ENCODE peak calls at places on chromosomes 7 and 10, in seven cellular contexts. One of them, this sample, is unnamed.

GRCh38 chr7:326845-327304 is 36.9 kb downstream of the FOXL3 start:
- DNase-seq in CD4-positive, alpha-beta T cell: no peak
- DNase-seq in prostate gland: peak; percentile 53
- DNase-seq in MM.1S: no peak
- DNase-seq in adrenal gland: no peak
- DNase-seq in cardiac muscle cell: peak; percentile 37
- DNase-seq in left ventricle myocardium inferior: no peak
- DNase-seq in this sample: no peak

GRCh38 chr7:132138817-132139216 is 437.5 kb downstream of the PLXNA4 start:
- DNase-seq in CD4-positive, alpha-beta T cell: no peak
- DNase-seq in prostate gland: no peak
- DNase-seq in MM.1S: no peak
- DNase-seq in adrenal gland: no peak
- DNase-seq in cardiac muscle cell: no peak
- DNase-seq in left ventricle myocardium inferior: no peak
- DNase-seq in this sample: no peak

GRCh38 chr7:47852330-47853245 is 95.7 kb downstream of the PKD1L1 start:
- DNase-seq in CD4-positive, alpha-beta T cell: no peak
- DNase-seq in prostate gland: no peak
- DNase-seq in MM.1S: no peak
- DNase-seq in adrenal gland: no peak
- DNase-seq in cardiac muscle cell: no peak
- DNase-seq in left ventricle myocardium inferior: no peak
- DNase-seq in this sample: no peak

GRCh38 chr10:72044417-72045041 is 43.8 kb downstream of the SPOCK2 start:
- DNase-seq in CD4-positive, alpha-beta T cell: no peak
- DNase-seq in prostate gland: peak; percentile 57
- DNase-seq in MM.1S: no peak
- DNase-seq in adrenal gland: peak; percentile 58
- DNase-seq in cardiac muscle cell: no peak
- DNase-seq in left ventricle myocardium inferior: peak; percentile 42
- DNase-seq in this sample: no peak

GRCh38 chr7:143494622-143495021 is 16.9 kb downstream of the TAS2R41 start:
- DNase-seq in CD4-positive, alpha-beta T cell: no peak
- DNase-seq in prostate gland: no peak
- DNase-seq in MM.1S: no peak
- DNase-seq in adrenal gland: no peak
- DNase-seq in cardiac muscle cell: no peak
- DNase-seq in left ventricle myocardium inferior: no peak
- DNase-seq in this sample: no peak

GRCh38 chr7:484365-485101 is 35.1 kb downstream of the PDGFA start:
- DNase-seq in CD4-positive, alpha-beta T cell: no peak
- DNase-seq in prostate gland: no peak
- DNase-seq in MM.1S: no peak
- DNase-seq in adrenal gland: no peak
- DNase-seq in cardiac muscle cell: no peak
- DNase-seq in left ventricle myocardium inferior: peak; percentile 11
- DNase-seq in this sample: peak; percentile 3

GRCh38 chr7:12111461-12112405 is 99.4 kb upstream of the TMEM106B start:
- DNase-seq in CD4-positive, alpha-beta T cell: no peak
- DNase-seq in prostate gland: peak; percentile 8
- DNase-seq in MM.1S: peak; percentile 26
- DNase-seq in adrenal gland: peak; percentile 70
- DNase-seq in cardiac muscle cell: peak; percentile 52
- DNase-seq in left ventricle myocardium inferior: no peak
- DNase-seq in this sample: no peak

GRCh38 chr7:36468361-36469140 is 78.9 kb downstream of the ANLN start:
- DNase-seq in CD4-positive, alpha-beta T cell: no peak
- DNase-seq in prostate gland: no peak
- DNase-seq in MM.1S: no peak
- DNase-seq in adrenal gland: no peak
- DNase-seq in cardiac muscle cell: peak; percentile 59
- DNase-seq in left ventricle myocardium inferior: no peak
- DNase-seq in this sample: no peak

GRCh38 chr7:137695942-137696341 is 150.8 kb downstream of the DGKI start:
- DNase-seq in CD4-positive, alpha-beta T cell: no peak
- DNase-seq in prostate gland: no peak
- DNase-seq in MM.1S: no peak
- DNase-seq in adrenal gland: no peak
- DNase-seq in cardiac muscle cell: no peak
- DNase-seq in left ventricle myocardium inferior: no peak
- DNase-seq in this sample: no peak

GRCh38 chr7:26910221-26910620 is 45.8 kb upstream of the SKAP2 start:
- DNase-seq in CD4-positive, alpha-beta T cell: no peak
- DNase-seq in prostate gland: no peak
- DNase-seq in MM.1S: no peak
- DNase-seq in adrenal gland: peak; percentile 56
- DNase-seq in cardiac muscle cell: peak; percentile 12
- DNase-seq in left ventricle myocardium inferior: no peak
- DNase-seq in this sample: no peak

GRCh38 chr10:63391812-63392211 is 74.0 kb downstream of the JMJD1C start:
- DNase-seq in CD4-positive, alpha-beta T cell: no peak
- DNase-seq in prostate gland: no peak
- DNase-seq in MM.1S: no peak
- DNase-seq in adrenal gland: no peak
- DNase-seq in cardiac muscle cell: peak; percentile 55
- DNase-seq in left ventricle myocardium inferior: no peak
- DNase-seq in this sample: no peak

GRCh38 chr10:71204746-71205145 is 7.6 kb upstream of the UNC5B start:
- DNase-seq in CD4-positive, alpha-beta T cell: no peak
- DNase-seq in prostate gland: no peak
- DNase-seq in MM.1S: no peak
- DNase-seq in adrenal gland: no peak
- DNase-seq in cardiac muscle cell: no peak
- DNase-seq in left ventricle myocardium inferior: no peak
- DNase-seq in this sample: no peak

GRCh38 chr7:83271212-83272099 is 108.8 kb upstream of the PCLO start:
- DNase-seq in CD4-positive, alpha-beta T cell: no peak
- DNase-seq in prostate gland: no peak
- DNase-seq in MM.1S: peak; percentile 53
- DNase-seq in adrenal gland: no peak
- DNase-seq in cardiac muscle cell: peak; percentile 60
- DNase-seq in left ventricle myocardium inferior: no peak
- DNase-seq in this sample: no peak

GRCh38 chr7:1329261-1329660 is 96.6 kb downstream of the UNCX start:
- DNase-seq in CD4-positive, alpha-beta T cell: no peak
- DNase-seq in prostate gland: no peak
- DNase-seq in MM.1S: no peak
- DNase-seq in adrenal gland: no peak
- DNase-seq in cardiac muscle cell: no peak
- DNase-seq in left ventricle myocardium inferior: no peak
- DNase-seq in this sample: no peak

GRCh38 chr7:45638916-45639315 is 64.7 kb downstream of the ADCY1 start:
- DNase-seq in CD4-positive, alpha-beta T cell: no peak
- DNase-seq in prostate gland: no peak
- DNase-seq in MM.1S: no peak
- DNase-seq in adrenal gland: no peak
- DNase-seq in cardiac muscle cell: no peak
- DNase-seq in left ventricle myocardium inferior: no peak
- DNase-seq in this sample: no peak

GRCh38 chr7:15778191-15778590 is 91.7 kb upstream of the MEOX2 start:
- DNase-seq in CD4-positive, alpha-beta T cell: no peak
- DNase-seq in prostate gland: no peak
- DNase-seq in MM.1S: no peak
- DNase-seq in adrenal gland: no peak
- DNase-seq in cardiac muscle cell: no peak
- DNase-seq in left ventricle myocardium inferior: no peak
- DNase-seq in this sample: no peak

GRCh38 chr7:25454562-25455031 is 226.3 kb upstream of the NPVF start:
- DNase-seq in CD4-positive, alpha-beta T cell: no peak
- DNase-seq in prostate gland: no peak
- DNase-seq in MM.1S: peak; percentile 83
- DNase-seq in adrenal gland: no peak
- DNase-seq in cardiac muscle cell: peak; percentile 71
- DNase-seq in left ventricle myocardium inferior: peak; percentile 26
- DNase-seq in this sample: no peak

GRCh38 chr10:8138471-8138870 is 84.0 kb downstream of the GATA3 start:
- DNase-seq in CD4-positive, alpha-beta T cell: no peak
- DNase-seq in prostate gland: no peak
- DNase-seq in MM.1S: no peak
- DNase-seq in adrenal gland: no peak
- DNase-seq in cardiac muscle cell: peak; percentile 55
- DNase-seq in left ventricle myocardium inferior: no peak
- DNase-seq in this sample: no peak

GRCh38 chr7:159094919-159095915 is 49.5 kb downstream of the VIPR2 start:
- DNase-seq in CD4-positive, alpha-beta T cell: no peak
- DNase-seq in prostate gland: no peak
- DNase-seq in MM.1S: no peak
- DNase-seq in adrenal gland: no peak
- DNase-seq in cardiac muscle cell: no peak
- DNase-seq in left ventricle myocardium inferior: no peak
- DNase-seq in this sample: no peak

GRCh38 chr10:1604246-1604645 is 133.1 kb downstream of the ADARB2 start:
- DNase-seq in CD4-positive, alpha-beta T cell: no peak
- DNase-seq in prostate gland: no peak
- DNase-seq in MM.1S: no peak
- DNase-seq in adrenal gland: no peak
- DNase-seq in cardiac muscle cell: no peak
- DNase-seq in left ventricle myocardium inferior: no peak
- DNase-seq in this sample: no peak

GRCh38 chr10:1635340-1635739 is 102.0 kb downstream of the ADARB2 start:
- DNase-seq in CD4-positive, alpha-beta T cell: no peak
- DNase-seq in prostate gland: no peak
- DNase-seq in MM.1S: no peak
- DNase-seq in adrenal gland: no peak
- DNase-seq in cardiac muscle cell: no peak
- DNase-seq in left ventricle myocardium inferior: no peak
- DNase-seq in this sample: no peak

GRCh38 chr10:64115913-64116643 is 594.9 kb downstream of the REEP3 start:
- DNase-seq in CD4-positive, alpha-beta T cell: no peak
- DNase-seq in prostate gland: no peak
- DNase-seq in MM.1S: peak; percentile 31
- DNase-seq in adrenal gland: peak; percentile 17
- DNase-seq in cardiac muscle cell: peak; percentile 6
- DNase-seq in left ventricle myocardium inferior: no peak
- DNase-seq in this sample: no peak

GRCh38 chr7:25830986-25831558 is 320.9 kb upstream of the NFE2L3 start:
- DNase-seq in CD4-positive, alpha-beta T cell: no peak
- DNase-seq in prostate gland: no peak
- DNase-seq in MM.1S: no peak
- DNase-seq in adrenal gland: no peak
- DNase-seq in cardiac muscle cell: no peak
- DNase-seq in left ventricle myocardium inferior: no peak
- DNase-seq in this sample: no peak

GRCh38 chr7:1438821-1439220 is 20.4 kb downstream of the MICALL2 start:
- DNase-seq in CD4-positive, alpha-beta T cell: no peak
- DNase-seq in prostate gland: no peak
- DNase-seq in MM.1S: no peak
- DNase-seq in adrenal gland: no peak
- DNase-seq in cardiac muscle cell: no peak
- DNase-seq in left ventricle myocardium inferior: no peak
- DNase-seq in this sample: no peak

GRCh38 chr10:44908071-44908709 is 2.9 kb upstream of the TMEM72 start:
- DNase-seq in CD4-positive, alpha-beta T cell: no peak
- DNase-seq in prostate gland: no peak
- DNase-seq in MM.1S: no peak
- DNase-seq in adrenal gland: no peak
- DNase-seq in cardiac muscle cell: peak; percentile 87
- DNase-seq in left ventricle myocardium inferior: no peak
- DNase-seq in this sample: no peak

GRCh38 chr10:129728905-129729540 is 235.1 kb downstream of the EBF3 start:
- DNase-seq in CD4-positive, alpha-beta T cell: no peak
- DNase-seq in prostate gland: no peak
- DNase-seq in MM.1S: no peak
- DNase-seq in adrenal gland: no peak
- DNase-seq in cardiac muscle cell: no peak
- DNase-seq in left ventricle myocardium inferior: no peak
- DNase-seq in this sample: no peak
- H3K9me3 ChIP-seq in CD4-positive, alpha-beta T cell: peaks cover 13% of the 10 kb centered on the region
- H3K9me3 ChIP-seq in prostate gland: no peaks in the 10 kb centered on the region
- H3K9me3 ChIP-seq in MM.1S: no peaks in the 10 kb centered on the region
- H3K9me3 ChIP-seq in adrenal gland: no peaks in the 10 kb centered on the region
- H3K9me3 ChIP-seq in cardiac muscle cell: no peaks in the 10 kb centered on the region
- H3K9me3 ChIP-seq in left ventricle myocardium inferior: peaks cover 20% of the 10 kb centered on the region
- H3K9me3 ChIP-seq in this sample: no peaks in the 10 kb centered on the region

GRCh38 chr10:18561861-18562551 is 89.4 kb downstream of the NSUN6 start:
- DNase-seq in CD4-positive, alpha-beta T cell: no peak
- DNase-seq in prostate gland: no peak
- DNase-seq in MM.1S: no peak
- DNase-seq in adrenal gland: no peak
- DNase-seq in cardiac muscle cell: no peak
- DNase-seq in left ventricle myocardium inferior: no peak
- DNase-seq in this sample: no peak
- H3K9me3 ChIP-seq in CD4-positive, alpha-beta T cell: no peaks in the 10 kb centered on the region
- H3K9me3 ChIP-seq in prostate gland: no peaks in the 10 kb centered on the region
- H3K9me3 ChIP-seq in MM.1S: no peaks in the 10 kb centered on the region
- H3K9me3 ChIP-seq in adrenal gland: no peaks in the 10 kb centered on the region
- H3K9me3 ChIP-seq in cardiac muscle cell: no peaks in the 10 kb centered on the region
- H3K9me3 ChIP-seq in left ventricle myocardium inferior: peaks cover 74% of the 10 kb centered on the region
- H3K9me3 ChIP-seq in this sample: peaks cover 17% of the 10 kb centered on the region

GRCh38 chr7:157973971-157974677 is 613.5 kb downstream of the PTPRN2 start:
- DNase-seq in CD4-positive, alpha-beta T cell: no peak
- DNase-seq in prostate gland: no peak
- DNase-seq in MM.1S: no peak
- DNase-seq in adrenal gland: no peak
- DNase-seq in cardiac muscle cell: no peak
- DNase-seq in left ventricle myocardium inferior: no peak
- DNase-seq in this sample: no peak
- H3K9me3 ChIP-seq in CD4-positive, alpha-beta T cell: peaks cover 49% of the 10 kb centered on the region
- H3K9me3 ChIP-seq in prostate gland: no peaks in the 10 kb centered on the region
- H3K9me3 ChIP-seq in MM.1S: no peaks in the 10 kb centered on the region
- H3K9me3 ChIP-seq in adrenal gland: no peaks in the 10 kb centered on the region
- H3K9me3 ChIP-seq in cardiac muscle cell: no peaks in the 10 kb centered on the region
- H3K9me3 ChIP-seq in left ventricle myocardium inferior: peaks cover 44% of the 10 kb centered on the region
- H3K9me3 ChIP-seq in this sample: no peaks in the 10 kb centered on the region

GRCh38 chr7:20016669-20017068 is 200.5 kb downstream of the MACC1 start:
- DNase-seq in CD4-positive, alpha-beta T cell: no peak
- DNase-seq in prostate gland: no peak
- DNase-seq in MM.1S: no peak
- DNase-seq in adrenal gland: no peak
- DNase-seq in cardiac muscle cell: no peak
- DNase-seq in left ventricle myocardium inferior: no peak
- DNase-seq in this sample: no peak

GRCh38 chr7:20007510-20007909 is 209.7 kb downstream of the MACC1 start:
- DNase-seq in CD4-positive, alpha-beta T cell: no peak
- DNase-seq in prostate gland: no peak
- DNase-seq in MM.1S: no peak
- DNase-seq in adrenal gland: no peak
- DNase-seq in cardiac muscle cell: no peak
- DNase-seq in left ventricle myocardium inferior: no peak
- DNase-seq in this sample: no peak

GRCh38 chr7:20013551-20013950 is 203.6 kb downstream of the MACC1 start:
- DNase-seq in CD4-positive, alpha-beta T cell: no peak
- DNase-seq in prostate gland: no peak
- DNase-seq in MM.1S: no peak
- DNase-seq in adrenal gland: no peak
- DNase-seq in cardiac muscle cell: no peak
- DNase-seq in left ventricle myocardium inferior: no peak
- DNase-seq in this sample: no peak

GRCh38 chr7:20012100-20012499 is 205.1 kb downstream of the MACC1 start:
- DNase-seq in CD4-positive, alpha-beta T cell: no peak
- DNase-seq in prostate gland: no peak
- DNase-seq in MM.1S: no peak
- DNase-seq in adrenal gland: no peak
- DNase-seq in cardiac muscle cell: no peak
- DNase-seq in left ventricle myocardium inferior: no peak
- DNase-seq in this sample: no peak

DNA sequence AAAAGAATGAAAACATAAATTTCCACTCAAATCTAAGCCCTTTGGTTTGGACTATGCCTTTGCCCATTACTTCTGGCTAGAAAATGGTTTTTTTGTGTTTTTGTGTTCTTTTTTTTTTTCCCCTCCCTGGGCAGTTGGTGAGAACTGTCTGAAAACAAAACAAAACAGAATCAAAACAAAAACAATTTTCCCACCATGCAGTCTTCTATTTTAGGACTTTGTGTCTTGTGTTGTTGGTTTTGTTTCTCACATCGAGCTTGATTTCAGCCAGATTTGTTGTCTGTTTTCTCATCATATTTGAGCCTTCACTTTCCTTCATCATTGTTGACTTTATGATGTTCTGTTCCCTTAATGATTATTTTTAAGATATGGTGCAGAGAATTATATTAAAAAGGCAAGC is 206.3 kb downstream of the MACC1 start:
- DNase-seq in CD4-positive, alpha-beta T cell: no peak
- DNase-seq in prostate gland: no peak
- DNase-seq in MM.1S: no peak
- DNase-seq in adrenal gland: no peak
- DNase-seq in cardiac muscle cell: no peak
- DNase-seq in left ventricle myocardium inferior: no peak
- DNase-seq in this sample: no peak
- H3K9me3 ChIP-seq in CD4-positive, alpha-beta T cell: no peaks in the 10 kb centered on the region
- H3K9me3 ChIP-seq in prostate gland: no peaks in the 10 kb centered on the region
- H3K9me3 ChIP-seq in MM.1S: no peaks in the 10 kb centered on the region
- H3K9me3 ChIP-seq in adrenal gland: no peaks in the 10 kb centered on the region
- H3K9me3 ChIP-seq in cardiac muscle cell: no peaks in the 10 kb centered on the region
- H3K9me3 ChIP-seq in left ventricle myocardium inferior: no peaks in the 10 kb centered on the region
- H3K9me3 ChIP-seq in this sample: no peaks in the 10 kb centered on the region

This sample was measured in T-helper 17 cell.